ENCODE peak calls at places on chromosomes 5 and 9, in six cellular contexts. One of them, this sample, is unnamed.

GRCh38 chr9:38083858-38084555 is 15.0 kb upstream of the SHB start:
- DNase-seq in SHP77: no peak
- DNase-seq in cardiac muscle cell: no peak
- DNase-seq in activated T-cell treated with anti-CD3 and anti-CD28 coated beads for 1 hour: no peak
- DNase-seq in stimulated activated CD8-positive, alpha-beta memory T cell treated with anti-CD3 and anti-CD28 coated beads, Interleukin-15, amount 100 ng/mL, for 24 hours: no peak
- DNase-seq in ureter: no peak
- DNase-seq in this sample: no peak

GRCh38 chr9:14314424-14314928 is 535 bp upstream of the NFIB start:
- DNase-seq in SHP77: no peak
- DNase-seq in cardiac muscle cell: peak; percentile 59
- DNase-seq in stimulated activated CD8-positive, alpha-beta memory T cell treated with anti-CD3 and anti-CD28 coated beads, Interleukin-15, amount 100 ng/mL, for 24 hours: no peak
- DNase-seq in ureter: peak; percentile 85
- DNase-seq in activated T-cell treated with anti-CD3 and anti-CD28 coated beads for 1 hour: no peak
- DNase-seq in this sample: no peak

GRCh38 chr9:14730367-14730958 is 7.9 kb upstream of the CER1 start:
- DNase-seq in SHP77: no peak
- DNase-seq in cardiac muscle cell: no peak
- DNase-seq in stimulated activated CD8-positive, alpha-beta memory T cell treated with anti-CD3 and anti-CD28 coated beads, Interleukin-15, amount 100 ng/mL, for 24 hours: no peak
- DNase-seq in ureter: no peak
- DNase-seq in activated T-cell treated with anti-CD3 and anti-CD28 coated beads for 1 hour: no peak
- DNase-seq in this sample: no peak

GRCh38 chr9:18379073-18379811 is 94.7 kb upstream of the ADAMTSL1 start:
- DNase-seq in activated T-cell treated with anti-CD3 and anti-CD28 coated beads for 1 hour: no peak
- DNase-seq in stimulated activated CD8-positive, alpha-beta memory T cell treated with anti-CD3 and anti-CD28 coated beads, Interleukin-15, amount 100 ng/mL, for 24 hours: no peak
- DNase-seq in ureter: no peak
- DNase-seq in cardiac muscle cell: no peak
- DNase-seq in SHP77: no peak
- DNase-seq in this sample: no peak

GRCh38 chr5:154603978-154604679 is 126.1 kb upstream of the HAND1 start:
- DNase-seq in ureter: no peak
- DNase-seq in activated T-cell treated with anti-CD3 and anti-CD28 coated beads for 1 hour: no peak
- DNase-seq in SHP77: no peak
- DNase-seq in stimulated activated CD8-positive, alpha-beta memory T cell treated with anti-CD3 and anti-CD28 coated beads, Interleukin-15, amount 100 ng/mL, for 24 hours: no peak
- DNase-seq in cardiac muscle cell: peak; percentile 90
- DNase-seq in this sample: no peak

GRCh38 chr5:13606051-13606450 is 338.4 kb downstream of the DNAH5 start:
- DNase-seq in ureter: no peak
- DNase-seq in cardiac muscle cell: no peak
- DNase-seq in stimulated activated CD8-positive, alpha-beta memory T cell treated with anti-CD3 and anti-CD28 coated beads, Interleukin-15, amount 100 ng/mL, for 24 hours: no peak
- DNase-seq in SHP77: no peak
- DNase-seq in activated T-cell treated with anti-CD3 and anti-CD28 coated beads for 1 hour: no peak
- DNase-seq in this sample: no peak

GRCh38 chr9:115042781-115043509 is 75.0 kb downstream of the TNC start:
- DNase-seq in activated T-cell treated with anti-CD3 and anti-CD28 coated beads for 1 hour: no peak
- DNase-seq in SHP77: no peak
- DNase-seq in stimulated activated CD8-positive, alpha-beta memory T cell treated with anti-CD3 and anti-CD28 coated beads, Interleukin-15, amount 100 ng/mL, for 24 hours: no peak
- DNase-seq in ureter: no peak
- DNase-seq in cardiac muscle cell: no peak
- DNase-seq in this sample: no peak

GRCh38 chr9:15182755-15183154 is 124.3 kb downstream of the TTC39B start:
- DNase-seq in stimulated activated CD8-positive, alpha-beta memory T cell treated with anti-CD3 and anti-CD28 coated beads, Interleukin-15, amount 100 ng/mL, for 24 hours: no peak
- DNase-seq in ureter: no peak
- DNase-seq in cardiac muscle cell: no peak
- DNase-seq in SHP77: no peak
- DNase-seq in activated T-cell treated with anti-CD3 and anti-CD28 coated beads for 1 hour: no peak
- DNase-seq in this sample: no peak

GRCh38 chr5:148904440-148904839 is 78.0 kb downstream of the ADRB2 start:
- DNase-seq in stimulated activated CD8-positive, alpha-beta memory T cell treated with anti-CD3 and anti-CD28 coated beads, Interleukin-15, amount 100 ng/mL, for 24 hours: no peak
- DNase-seq in activated T-cell treated with anti-CD3 and anti-CD28 coated beads for 1 hour: no peak
- DNase-seq in SHP77: no peak
- DNase-seq in ureter: no peak
- DNase-seq in cardiac muscle cell: no peak
- DNase-seq in this sample: no peak

GRCh38 chr9:22278426-22278825 is 168.2 kb upstream of the DMRTA1 start:
- DNase-seq in ureter: no peak
- DNase-seq in activated T-cell treated with anti-CD3 and anti-CD28 coated beads for 1 hour: no peak
- DNase-seq in SHP77: no peak
- DNase-seq in cardiac muscle cell: no peak
- DNase-seq in stimulated activated CD8-positive, alpha-beta memory T cell treated with anti-CD3 and anti-CD28 coated beads, Interleukin-15, amount 100 ng/mL, for 24 hours: no peak
- DNase-seq in this sample: no peak

GRCh38 chr9:124125590-124126047 is 114.1 kb downstream of the LHX2 start:
- DNase-seq in ureter: no peak
- DNase-seq in activated T-cell treated with anti-CD3 and anti-CD28 coated beads for 1 hour: no peak
- DNase-seq in cardiac muscle cell: peak; percentile 11
- DNase-seq in stimulated activated CD8-positive, alpha-beta memory T cell treated with anti-CD3 and anti-CD28 coated beads, Interleukin-15, amount 100 ng/mL, for 24 hours: no peak
- DNase-seq in SHP77: no peak
- DNase-seq in this sample: no peak

GRCh38 chr5:531749-532315 is 7.6 kb upstream of the SLC9A3 start:
- DNase-seq in cardiac muscle cell: no peak
- DNase-seq in stimulated activated CD8-positive, alpha-beta memory T cell treated with anti-CD3 and anti-CD28 coated beads, Interleukin-15, amount 100 ng/mL, for 24 hours: no peak
- DNase-seq in SHP77: no peak
- DNase-seq in activated T-cell treated with anti-CD3 and anti-CD28 coated beads for 1 hour: no peak
- DNase-seq in ureter: no peak
- DNase-seq in this sample: no peak

GRCh38 chr5:15522141-15522540 is 22.2 kb downstream of the FBXL7 start:
- DNase-seq in SHP77: peak; percentile 58
- DNase-seq in activated T-cell treated with anti-CD3 and anti-CD28 coated beads for 1 hour: no peak
- DNase-seq in ureter: no peak
- DNase-seq in stimulated activated CD8-positive, alpha-beta memory T cell treated with anti-CD3 and anti-CD28 coated beads, Interleukin-15, amount 100 ng/mL, for 24 hours: no peak
- DNase-seq in cardiac muscle cell: no peak
- DNase-seq in this sample: no peak

GRCh38 chr5:96657068-96657467 is 5.1 kb upstream of the CAST start:
- DNase-seq in ureter: peak; percentile 56
- DNase-seq in cardiac muscle cell: no peak
- DNase-seq in SHP77: no peak
- DNase-seq in activated T-cell treated with anti-CD3 and anti-CD28 coated beads for 1 hour: no peak
- DNase-seq in stimulated activated CD8-positive, alpha-beta memory T cell treated with anti-CD3 and anti-CD28 coated beads, Interleukin-15, amount 100 ng/mL, for 24 hours: no peak
- DNase-seq in this sample: no peak

GRCh38 chr9:6356904-6357303 is 28.7 kb downstream of the TPD52L3 start:
- DNase-seq in activated T-cell treated with anti-CD3 and anti-CD28 coated beads for 1 hour: no peak
- DNase-seq in cardiac muscle cell: no peak
- DNase-seq in ureter: no peak
- DNase-seq in stimulated activated CD8-positive, alpha-beta memory T cell treated with anti-CD3 and anti-CD28 coated beads, Interleukin-15, amount 100 ng/mL, for 24 hours: no peak
- DNase-seq in SHP77: no peak
- DNase-seq in this sample: no peak

GRCh38 chr9:83511051-83511450 is 27.1 kb downstream of the FRMD3 start:
- DNase-seq in cardiac muscle cell: no peak
- DNase-seq in SHP77: no peak
- DNase-seq in activated T-cell treated with anti-CD3 and anti-CD28 coated beads for 1 hour: no peak
- DNase-seq in ureter: no peak
- DNase-seq in stimulated activated CD8-positive, alpha-beta memory T cell treated with anti-CD3 and anti-CD28 coated beads, Interleukin-15, amount 100 ng/mL, for 24 hours: no peak
- DNase-seq in this sample: no peak

This sample was measured in omental fat pad.